ENCODE peak calls at places on chromosomes 2 and 18, in eight cellular contexts. I, W, V, X, Y, O, T and U are unnamed samples.

GRCh38 chr2:173099804-173100203 is 24.2 kb downstream of the MAP3K20 start:
- DNase-seq in I (no peak), W (no peak), V (no peak), X (no peak), Y (no peak), O (no peak), T (no peak), U (no peak)

GRCh38 chr2:41966431-41966893 is 81.4 kb upstream of the PKDCC start:
- DNase-seq in I (peak; percentile 85), W (no peak), V (peak; percentile 73), X (no peak), Y (no peak), O (peak; percentile 82), T (peak; percentile 96), U (peak; percentile 94)

GRCh38 chr2:85215074-85216050 is 82.2 kb downstream of the TCF7L1 start:
- DNase-seq in I (no peak), W (no peak), V (peak; percentile 12), X (peak; percentile 8), Y (no peak), O (peak; percentile 86), T (peak; percentile 93), U (peak; percentile 80)

GRCh38 chr2:230068658-230069080 is at the start of gene SLC16A14:
- DNase-seq in I (no peak), W (peak; percentile 31), V (peak; percentile 49), X (peak; percentile 6), Y (peak; percentile 14), O (peak; percentile 16), T (peak; percentile 52), U (no peak)

GRCh38 chr18:28136071-28136470 is 40.9 kb downstream of the CDH2 start:
- DNase-seq in I (no peak), W (no peak), V (no peak), X (no peak), Y (no peak), O (no peak), T (no peak), U (no peak)

GRCh38 chr2:71864085-71864484 is 283.6 kb downstream of the CYP26B1 start:
- DNase-seq in I (no peak), W (no peak), V (no peak), X (no peak), Y (no peak), O (no peak), T (no peak), U (no peak)

GRCh38 chr2:214220251-214220650 is 190.6 kb upstream of the VWC2L start:
- DNase-seq in I (no peak), W (no peak), V (no peak), X (no peak), Y (no peak), O (no peak), T (no peak), U (no peak)

GRCh38 chr2:122528061-122528460 is 772.6 kb downstream of the TSN start:
- DNase-seq in I (no peak), W (no peak), V (no peak), X (no peak), Y (no peak), O (no peak), T (no peak), U (no peak)

GRCh38 chr2:3518496-3519254 is 656 bp downstream of the ADI1 start:
- DNase-seq in I (peak; percentile 100), W (peak; percentile 86), V (peak; percentile 98), X (peak; percentile 97), Y (peak; percentile 100), O (peak; percentile 94), T (peak; percentile 96), U (peak; percentile 82)

GRCh38 chr2:11379558-11379957 is 35.1 kb upstream of the ROCK2 start:
- DNase-seq in I (no peak), W (no peak), V (no peak), X (no peak), Y (no peak), O (peak; percentile 21), T (peak; percentile 47), U (peak; percentile 44)

GRCh38 chr2:236665130-236665529 is 95.5 kb downstream of the ACKR3 start:
- DNase-seq in I (no peak), W (no peak), V (no peak), X (no peak), Y (no peak), O (no peak), T (no peak), U (no peak)

GRCh38 chr2:192555740-192556139 is 361.0 kb upstream of the TMEFF2 start:
- DNase-seq in I (no peak), W (no peak), V (no peak), X (no peak), Y (no peak), O (no peak), T (no peak), U (no peak)

GRCh38 chr2:181937473-181937872 is 45.9 kb downstream of the ITPRID2 start:
- DNase-seq in I (no peak), W (peak; percentile 31), V (no peak), X (no peak), Y (no peak), O (no peak), T (peak; percentile 61), U (peak; percentile 20)

GRCh38 chr2:31688282-31688681 is 107.5 kb upstream of the SRD5A2 start:
- DNase-seq in I (no peak), W (peak; percentile 4), V (no peak), X (peak; percentile 16), Y (no peak), O (no peak), T (no peak), U (no peak)
- TF ChIP-seq CTCF in I (peak; percentile 35), W (peak; percentile 13), V (no peak), X (peak; percentile 83), Y (peak; percentile 72), O (peak; percentile 53), T (peak; percentile 43), U (peak; percentile 39)

DNA sequence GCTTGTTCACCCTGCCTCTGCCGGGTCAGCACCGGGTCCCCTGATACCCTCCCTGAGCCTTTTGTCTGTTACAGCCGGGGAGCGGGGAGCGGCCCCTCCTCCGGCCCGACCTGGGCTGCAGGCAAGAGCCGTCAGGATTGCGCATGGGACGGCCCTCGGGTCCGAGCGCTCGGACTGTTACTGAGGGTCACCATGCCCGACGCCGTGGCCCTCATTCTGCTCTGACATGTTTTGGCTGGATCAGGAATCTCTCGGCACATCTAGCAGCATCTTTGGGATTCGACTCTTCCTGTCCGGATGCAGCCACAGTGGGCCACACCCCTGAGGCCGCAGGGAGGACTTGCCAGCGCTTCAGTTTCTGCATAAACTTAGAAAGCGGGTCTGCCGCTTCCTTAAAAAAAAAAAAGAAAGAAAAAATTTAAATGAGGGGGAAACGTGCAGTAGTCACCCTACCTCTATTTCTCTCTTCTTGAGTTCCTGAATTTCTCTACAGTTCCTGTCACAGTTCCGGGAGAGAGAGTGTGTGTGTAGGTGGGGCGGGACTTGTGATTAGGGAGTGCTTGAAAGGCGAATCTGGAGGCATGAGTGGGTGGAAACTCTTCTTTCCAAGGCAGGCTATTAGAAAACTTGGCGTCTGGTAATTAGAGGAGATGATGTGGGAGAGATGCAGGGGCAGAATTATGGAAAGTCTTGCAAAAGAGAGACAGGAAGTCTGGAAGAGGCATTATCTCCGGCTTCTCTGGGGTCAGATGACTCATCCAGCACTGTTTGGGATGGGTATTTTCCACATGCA is 960 bp downstream of the TMEM87B start:
- DNase-seq in I (peak; percentile 50), W (peak; percentile 61), V (peak; percentile 66), X (peak; percentile 66), Y (peak; percentile 26), O (peak; percentile 81), T (peak; percentile 95), U (peak; percentile 92)
- TF ChIP-seq CTCF in I (no peak), W (no peak), V (no peak), X (no peak), Y (no peak), O (no peak), T (no peak), U (no peak)

DNA sequence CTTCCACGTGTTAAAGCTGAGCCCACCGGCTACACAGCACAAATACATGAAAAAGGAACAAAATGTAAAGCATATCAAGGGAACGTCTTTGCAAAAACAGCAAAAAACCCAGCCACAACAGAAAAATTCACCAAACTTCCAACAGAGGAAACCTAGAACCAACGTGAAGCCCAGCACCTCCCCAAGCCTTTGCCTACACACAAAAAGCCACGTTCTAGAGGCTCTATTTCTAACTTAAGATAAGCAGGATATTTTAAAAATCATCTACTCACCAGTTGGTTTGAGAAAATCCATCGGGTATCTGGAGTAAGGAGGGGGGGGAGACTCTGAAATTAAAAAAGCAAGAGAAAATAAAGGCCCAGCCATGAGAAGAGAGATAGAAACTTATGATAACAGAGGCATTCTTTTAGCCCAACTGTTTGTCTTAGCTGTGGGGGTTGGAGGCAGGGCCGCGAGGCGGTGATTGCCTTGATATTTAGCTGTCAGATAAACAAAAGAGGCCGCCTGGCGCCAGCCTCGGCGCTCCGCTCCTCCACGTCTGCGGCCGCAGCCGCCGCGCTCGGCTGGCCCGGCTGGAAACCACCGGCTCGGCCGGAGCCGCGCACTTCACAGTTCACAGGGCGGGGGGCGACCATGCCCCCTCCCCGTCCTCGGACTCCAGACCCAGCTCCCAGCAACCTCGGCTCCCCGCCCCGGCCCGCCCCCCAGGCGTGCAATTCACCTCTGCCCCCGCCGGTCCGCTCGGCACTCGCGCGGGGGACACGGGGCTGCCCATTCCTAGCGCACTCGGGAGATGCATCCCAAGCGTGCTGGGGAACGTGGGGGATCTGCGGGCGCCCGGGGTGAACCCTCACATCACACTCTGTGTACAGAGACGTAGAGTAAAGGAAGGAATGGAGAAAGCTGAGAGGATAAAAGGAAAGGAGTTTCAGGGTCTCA is 2.4 kb downstream of the SMAD7 start:
- DNase-seq in I (peak; percentile 61), W (no peak), V (peak; percentile 70), X (peak; percentile 60), Y (peak; percentile 89), O (no peak), T (peak; percentile 86), U (no peak)
- TF ChIP-seq CTCF in I (no peak), W (no peak), V (no peak), X (no peak), Y (peak; percentile 6), O (peak; percentile 35), T (peak; percentile 34), U (no peak)

GRCh38 chr2:144711084-144711483 is 191.2 kb upstream of the ZEB2 start:
- DNase-seq in I (no peak), W (no peak), V (no peak), X (no peak), Y (no peak), O (no peak), T (no peak), U (no peak)

GRCh38 chr2:144706671-144707070 is 186.8 kb upstream of the ZEB2 start:
- DNase-seq in I (no peak), W (no peak), V (no peak), X (no peak), Y (no peak), O (no peak), T (no peak), U (no peak)

GRCh38 chr2:144705328-144706245 is 185.7 kb upstream of the ZEB2 start:
- DNase-seq in I (no peak), W (peak; percentile 31), V (no peak), X (no peak), Y (no peak), O (no peak), T (peak; percentile 13), U (peak; percentile 44)

GRCh38 chr2:144708641-144709040 is 188.7 kb upstream of the ZEB2 start:
- DNase-seq in I (no peak), W (no peak), V (no peak), X (no peak), Y (no peak), O (no peak), T (no peak), U (no peak)

DNA sequence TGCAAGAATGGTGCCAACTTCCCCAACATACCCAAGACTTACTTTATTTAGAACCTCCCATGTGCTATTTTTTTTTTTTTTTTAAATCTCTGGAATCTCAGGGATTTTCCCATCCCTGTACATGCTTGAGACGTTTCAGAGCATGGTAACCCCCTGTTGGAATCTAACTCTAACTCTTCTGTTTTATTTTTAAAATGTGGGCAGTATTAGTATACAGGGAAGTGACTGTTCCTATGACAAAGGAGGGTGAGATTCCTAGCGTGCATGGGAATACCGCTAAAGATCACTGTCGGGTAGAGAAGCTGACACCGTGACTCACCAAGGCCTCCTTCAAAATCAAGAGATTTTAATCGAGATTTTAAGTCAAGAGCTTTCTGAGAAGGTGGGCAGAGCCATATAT is 188.0 kb upstream of the ZEB2 start:
- DNase-seq in I (no peak), W (no peak), V (no peak), X (no peak), Y (no peak), O (no peak), T (peak; percentile 24), U (no peak)
- TF ChIP-seq CTCF in I (no peak), W (no peak), V (no peak), X (no peak), Y (no peak), O (no peak), T (no peak), U (no peak)